ENCODE peak calls at places on chromosome 15, in seven cellular contexts. Q is IMR-90, U is mesenchymal stem cell, B is neuronal stem cell, L is H1, H is H9, V is trophoblast cell. Z is an unnamed sample.

GRCh38 chr15:29122506-29122905 is 147.1 kb downstream of the NSMCE3 start:
- DNase-seq in Q (no peak), U (no peak), B (no peak), L (no peak), H (no peak), V (no peak), Z (no peak)

GRCh38 chr15:58401276-58401675 is 30.5 kb upstream of the LIPC start:
- DNase-seq in Q (no peak), U (no peak), B (no peak), L (no peak), H (no peak), V (no peak), Z (no peak)

GRCh38 chr15:59339252-59339672 is 33.4 kb downstream of the MYO1E start:
- DNase-seq in Q (no peak), U (no peak), B (no peak), L (no peak), H (no peak), V (peak), Z (no peak)

GRCh38 chr15:60418095-60418494 is 20.3 kb upstream of the ANXA2 start:
- DNase-seq in Q (no peak), U (no peak), B (no peak), L (no peak), H (no peak), V (no peak), Z (no peak)

GRCh38 chr15:81000144-81000625 is 538 bp upstream of the TLNRD1 start:
- DNase-seq in Q (no peak), U (no peak), B (no peak), L (no peak), H (no peak), V (peak), Z (no peak)

GRCh38 chr15:45637552-45638033 is 2.8 kb downstream of the SQOR start:
- DNase-seq in Q (peak), U (peak), B (no peak), L (no peak), H (no peak), V (peak), Z (no peak)

GRCh38 chr15:41967506-41968206 is 4.7 kb downstream of the EHD4 start:
- DNase-seq in Q (peak), U (peak), B (no peak), L (no peak), H (no peak), V (peak), Z (no peak)

GRCh38 chr15:60975203-60975602 is 253.9 kb downstream of the RORA start:
- DNase-seq in Q (peak), U (no peak), B (no peak), L (no peak), H (no peak), V (no peak), Z (no peak)

GRCh38 chr15:28969511-28970085 is 83.8 kb downstream of the APBA2 start:
- DNase-seq in Q (no peak), U (no peak), B (no peak), L (no peak), H (no peak), V (no peak), Z (no peak)

GRCh38 chr15:78012643-78013077 is 64.9 kb downstream of the TBC1D2B start:
- DNase-seq in Q (no peak), U (no peak), B (no peak), L (no peak), H (no peak), V (no peak), Z (no peak)

GRCh38 chr15:49464513-49464912 is 41.5 kb downstream of the FGF7 start:
- DNase-seq in Q (no peak), U (no peak), B (no peak), L (no peak), H (no peak), V (no peak), Z (no peak)

GRCh38 chr15:49466119-49466518 is 43.1 kb downstream of the FGF7 start:
- DNase-seq in Q (no peak), U (no peak), B (no peak), L (no peak), H (no peak), V (no peak), Z (no peak)

GRCh38 chr15:49471733-49472132 is 48.7 kb downstream of the FGF7 start:
- DNase-seq in Q (no peak), U (no peak), B (no peak), L (no peak), H (no peak), V (no peak), Z (no peak)

GRCh38 chr15:49468440-49468839 is 45.4 kb downstream of the FGF7 start:
- DNase-seq in Q (peak), U (peak), B (no peak), L (no peak), H (no peak), V (no peak), Z (no peak)

GRCh38 chr15:49467782-49468181 is 44.7 kb downstream of the FGF7 start:
- DNase-seq in Q (no peak), U (no peak), B (no peak), L (no peak), H (no peak), V (peak), Z (no peak)
- H4K8ac ChIP-seq in Q (no peak), U (no peak), B (no peak), L (no peak), H (no peak), V (no peak), Z (no peak)

GRCh38 chr15:56758770-56759449 is 25.6 kb upstream of the ZNF280D start:
- DNase-seq in Q (peak), U (peak), B (no peak), L (no peak), H (no peak), V (peak), Z (peak)

GRCh38 chr15:56757884-56758283 is 24.6 kb upstream of the ZNF280D start:
- DNase-seq in Q (no peak), U (no peak), B (no peak), L (no peak), H (no peak), V (no peak), Z (no peak)

GRCh38 chr15:56763082-56763481 is 29.8 kb upstream of the ZNF280D start:
- DNase-seq in Q (no peak), U (no peak), B (no peak), L (no peak), H (no peak), V (no peak), Z (no peak)

GRCh38 chr15:56760186-56760585 is 26.9 kb upstream of the ZNF280D start:
- DNase-seq in Q (peak), U (peak), B (no peak), L (no peak), H (no peak), V (no peak), Z (no peak)

GRCh38 chr15:56759450-56759845 is 26.1 kb upstream of the ZNF280D start:
- DNase-seq in Q (peak), U (peak), B (no peak), L (no peak), H (no peak), V (no peak), Z (no peak)
- H4K8ac ChIP-seq in Q (no peak), U (no peak), B (no peak), L (no peak), H (no peak), V (no peak), Z (no peak)

DNA sequence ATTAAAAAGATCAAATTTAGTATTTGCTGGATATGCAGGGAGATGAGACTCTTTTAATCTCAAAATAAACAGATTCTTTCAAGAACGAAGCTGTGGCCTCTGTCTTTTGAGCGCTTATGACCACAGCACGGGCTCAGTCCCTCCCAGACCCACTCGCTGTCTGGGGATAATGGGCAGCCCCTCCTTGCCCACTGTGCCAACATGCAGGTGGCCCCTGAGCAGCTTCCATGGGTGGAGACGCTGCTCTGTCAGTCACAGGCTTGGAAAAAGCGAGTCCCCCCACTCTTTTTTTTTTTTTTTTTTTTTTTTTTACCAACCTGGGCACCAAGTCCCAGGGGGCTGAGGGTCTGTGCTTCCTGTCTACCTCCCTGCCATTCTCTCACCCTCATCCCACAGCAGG is 150.9 kb downstream of the LRRK1 start:
- DNase-seq in Q (no peak), U (peak), B (no peak), L (no peak), H (no peak), V (no peak), Z (no peak)
- H4K8ac ChIP-seq in Q (peak), U (peak), B (no peak), L (peak), H (no peak), V (peak), Z (no peak)

GRCh38 chr15:90789496-90789895 is 72.3 kb downstream of the BLM start:
- DNase-seq in Q (no peak), U (no peak), B (no peak), L (no peak), H (no peak), V (no peak), Z (no peak)
- H4K8ac ChIP-seq in Q (no peak), U (no peak), B (no peak), L (no peak), H (no peak), V (no peak), Z (no peak)

DNA sequence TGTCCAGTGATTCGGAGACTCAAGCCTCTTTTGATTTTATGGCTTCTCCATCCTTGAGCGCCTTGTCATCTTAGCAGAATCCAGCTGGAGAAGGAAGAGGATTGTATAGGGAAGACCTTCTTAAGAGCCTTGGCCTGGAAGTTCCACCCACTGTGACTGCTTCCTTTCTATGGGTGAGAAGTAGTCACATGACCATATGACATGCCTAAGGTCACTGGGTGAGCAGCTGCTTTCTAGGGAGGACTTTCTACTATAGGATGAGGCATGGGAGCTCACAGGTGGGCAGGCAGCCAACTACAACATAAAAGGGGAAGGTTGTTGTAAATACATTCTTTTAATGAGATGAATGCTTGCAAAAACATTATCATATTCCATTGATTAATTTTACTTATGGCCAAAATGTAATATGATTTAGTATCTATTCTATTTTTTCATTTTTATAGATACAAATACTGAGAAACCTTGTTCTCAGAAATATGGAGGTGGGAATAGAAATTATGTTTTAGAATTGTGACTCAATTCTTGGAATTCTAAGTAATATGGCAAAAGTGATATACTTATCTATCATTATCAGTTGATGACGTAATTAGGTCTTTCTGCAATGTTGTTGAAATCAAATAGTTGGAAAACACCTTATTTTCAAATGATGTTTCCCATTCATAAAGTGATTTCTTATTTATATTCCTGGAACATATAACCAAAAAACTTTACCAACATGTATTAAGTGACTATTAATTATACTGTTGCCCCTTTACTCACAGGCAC is 53.6 kb upstream of the MINAR1 start:
- DNase-seq in Q (peak), U (no peak), B (no peak), L (no peak), H (no peak), V (no peak), Z (no peak)
- H4K8ac ChIP-seq in Q (no peak), U (no peak), B (no peak), L (no peak), H (no peak), V (no peak), Z (no peak)

DNA sequence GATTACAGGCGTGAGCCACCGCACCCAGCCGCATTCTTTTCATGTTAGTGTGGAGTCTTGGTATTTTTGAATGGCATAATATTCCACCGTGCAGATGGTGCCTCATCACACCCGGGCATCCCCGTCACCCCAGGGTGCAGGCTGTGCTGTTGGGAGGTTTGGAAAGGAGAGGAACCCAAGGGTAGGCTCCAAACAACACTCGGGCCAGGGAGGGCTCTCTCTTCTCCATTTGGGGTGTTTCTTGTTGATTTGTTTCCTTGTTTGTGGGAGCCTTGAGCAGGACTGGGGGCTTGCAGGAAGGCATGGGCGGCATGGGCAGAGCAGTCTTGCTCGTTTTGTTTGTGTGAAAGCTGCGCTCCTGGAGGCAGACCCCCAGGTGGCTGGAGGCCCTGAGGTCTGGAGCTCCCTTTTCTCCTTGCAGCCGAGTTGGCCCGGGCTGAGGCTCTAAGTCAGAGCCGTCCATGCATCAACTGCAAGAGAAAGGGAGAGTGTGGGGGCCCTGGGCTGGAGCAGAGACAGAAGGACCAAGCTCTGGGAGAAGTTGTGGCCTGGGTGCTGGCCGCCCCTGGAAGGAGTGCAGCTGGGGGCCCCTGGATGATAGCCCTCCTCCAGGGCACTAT is 26.9 kb upstream of the KLF13 start:
- DNase-seq in Q (no peak), U (no peak), B (no peak), L (no peak), H (no peak), V (no peak), Z (no peak)
- H4K8ac ChIP-seq in Q (no peak), U (no peak), B (no peak), L (peak), H (no peak), V (no peak), Z (no peak)

Z was measured in mesendoderm.